ENCODE peak calls at places on chromosomes 7 and 10, in seven cellular contexts. K is SK-N-SH, S is prostate gland, B is GM23338, F is esophagus muscularis mucosa, E is HCT116, R is K562. H is an unnamed sample.

GRCh38 chr7:82419200-82419599 is 24.4 kb downstream of the CACNA2D1 start:
- DNase-seq in R (peak), S (no peak), K (peak), F (no peak), E (no peak), B (no peak), H (no peak)

GRCh38 chr7:121480566-121481335 is 84.6 kb upstream of the FAM3C start:
- DNase-seq in B (peak), S (no peak), F (no peak), E (no peak), R (no peak), K (no peak), H (no peak)

GRCh38 chr10:8360814-8361509 is 306.5 kb downstream of the GATA3 start:
- DNase-seq in B (no peak), S (no peak), E (no peak), F (no peak), R (no peak), K (no peak), H (no peak)

GRCh38 chr7:51314726-51315125 is 1.9 kb downstream of the COBL start:
- DNase-seq in S (peak), E (no peak), F (no peak), R (no peak), B (no peak), K (no peak), H (no peak)

GRCh38 chr10:123674741-123675140 is 8.6 kb downstream of the GPR26 start:
- DNase-seq in S (no peak), F (no peak), K (no peak), E (no peak), R (no peak), B (no peak), H (no peak)

GRCh38 chr10:60911715-60912114 is 32.3 kb downstream of the RHOBTB1 start:
- DNase-seq in K (no peak), E (no peak), R (no peak), S (no peak), F (no peak), B (no peak), H (no peak)

GRCh38 chr7:112377607-112378006 is 72.7 kb upstream of the IFRD1 start:
- DNase-seq in E (no peak), F (peak), S (no peak), B (no peak), K (no peak), R (no peak), H (no peak)

GRCh38 chr7:68730194-68730593 is 868.1 kb upstream of the AUTS2 start:
- DNase-seq in S (no peak), K (no peak), F (no peak), B (no peak), E (no peak), R (no peak), H (no peak)

GRCh38 chr7:101165958-101166602 is 711 bp upstream of the VGF start:
- DNase-seq in F (no peak), R (peak), S (no peak), B (peak), E (no peak), K (peak), H (no peak)

GRCh38 chr10:122474145-122474739 is 12.9 kb downstream of the HTRA1 start:
- DNase-seq in E (no peak), R (no peak), K (peak), F (no peak), B (no peak), S (no peak), H (no peak)
- TF ChIP-seq POLR2AphosphoS5 in E (no peak), R (no peak), K (no peak), F (no peak), B (no peak), S (no peak), H (no peak)

GRCh38 chr10:113071446-113071845 is 121.4 kb downstream of the TCF7L2 start:
- DNase-seq in S (peak), K (peak), R (no peak), F (no peak), B (no peak), E (no peak), H (no peak)
- H3K27ac ChIP-seq in S (no peak), K (peak), R (no peak), F (peak), B (no peak), E (peak), H (no peak)

GRCh38 chr10:91061187-91061586 is 140.3 kb upstream of the ANKRD1 start:
- DNase-seq in S (no peak), K (no peak), F (peak), R (no peak), B (no peak), E (no peak), H (no peak)

GRCh38 chr10:91061608-91062007 is 140.7 kb upstream of the ANKRD1 start:
- DNase-seq in K (no peak), E (no peak), F (peak), B (no peak), S (no peak), R (no peak), H (no peak)
- TF ChIP-seq POLR2AphosphoS5 in K (no peak), E (no peak), F (no peak), B (no peak), S (no peak), R (no peak), H (no peak)

GRCh38 chr7:43553999-43554398 is 28.9 kb upstream of the STK17A start:
- DNase-seq in K (no peak), F (peak), R (no peak), S (no peak), B (no peak), E (no peak), H (no peak)
- H3K27ac ChIP-seq in K (no peak), F (no peak), R (no peak), S (no peak), B (no peak), E (no peak), H (no peak)